ENCODE peak calls at places on chromosomes 12 and 14, in seven cellular contexts. M is PC-3, I is fibroblast of pulmonary artery, C is MCF 10A, E is thyroid gland, S is GM20000, N is ascending aorta. J is an unnamed sample.

GRCh38 chr12:95204141-95204866 is 13.0 kb downstream of the FGD6 start:
- DNase-seq in M (peak; percentile 97), I (peak; percentile 94), C (peak; percentile 100), E (peak; percentile 15), S (no peak), N (peak; percentile 18), J (no peak)

GRCh38 chr12:76820888-76821482 is 57.1 kb downstream of the ZDHHC17 start:
- DNase-seq in M (peak; percentile 58), I (peak; percentile 44), C (peak; percentile 60), E (peak; percentile 27), S (peak; percentile 5), N (no peak), J (no peak)

GRCh38 chr12:81888341-81888740 is 129.2 kb upstream of the PPFIA2 start:
- DNase-seq in M (no peak), I (no peak), C (no peak), E (no peak), S (no peak), N (no peak), J (no peak)

GRCh38 chr14:96635850-96636249 is 133.7 kb downstream of the PAPOLA start:
- DNase-seq in M (peak; percentile 19), I (no peak), C (no peak), E (no peak), S (no peak), N (no peak), J (no peak)

GRCh38 chr14:52827426-52827825 is 36.0 kb upstream of the GNPNAT1 start:
- DNase-seq in M (no peak), I (no peak), C (no peak), E (no peak), S (no peak), N (no peak), J (no peak)

GRCh38 chr12:108614041-108614440 is 16.2 kb upstream of the TMEM119 start:
- DNase-seq in M (no peak), I (no peak), C (no peak), E (no peak), S (no peak), N (no peak), J (no peak)

GRCh38 chr12:51921017-51921725 is 13.9 kb downstream of the ACVRL1 start:
- DNase-seq in M (no peak), I (no peak), C (no peak), E (no peak), S (no peak), N (no peak), J (no peak)

GRCh38 chr14:74014299-74014698 is 4.8 kb downstream of the ENTPD5 start:
- DNase-seq in M (no peak), I (peak; percentile 8), C (peak; percentile 31), E (no peak), S (no peak), N (no peak), J (no peak)

GRCh38 chr12:26274441-26275312 is 79.3 kb downstream of the SSPN start:
- DNase-seq in M (peak; percentile 100), I (peak; percentile 99), C (peak; percentile 99), E (peak; percentile 62), S (peak; percentile 75), N (peak; percentile 78), J (no peak)

GRCh38 chr14:65880507-65880906 is 468.0 kb downstream of the FUT8 start:
- DNase-seq in M (no peak), I (peak; percentile 38), C (no peak), E (no peak), S (no peak), N (no peak), J (no peak)

GRCh38 chr12:85794551-85794950 is 41.7 kb downstream of the RASSF9 start:
- DNase-seq in M (no peak), I (no peak), C (no peak), E (no peak), S (no peak), N (no peak), J (no peak)

GRCh38 chr12:128382946-128383739 is 116.2 kb downstream of the TMEM132C start:
- DNase-seq in M (no peak), I (no peak), C (no peak), E (no peak), S (no peak), N (no peak), J (no peak)

GRCh38 chr12:128388461-128388921 is 121.5 kb downstream of the TMEM132C start:
- DNase-seq in M (no peak), I (peak; percentile 2), C (no peak), E (no peak), S (no peak), N (no peak), J (no peak)

GRCh38 chr12:128385736-128386135 is 118.8 kb downstream of the TMEM132C start:
- DNase-seq in M (no peak), I (no peak), C (no peak), E (no peak), S (no peak), N (no peak), J (no peak)

GRCh38 chr12:128381961-128382360 is 115.0 kb downstream of the TMEM132C start:
- DNase-seq in M (no peak), I (no peak), C (no peak), E (no peak), S (no peak), N (no peak), J (no peak)

DNA sequence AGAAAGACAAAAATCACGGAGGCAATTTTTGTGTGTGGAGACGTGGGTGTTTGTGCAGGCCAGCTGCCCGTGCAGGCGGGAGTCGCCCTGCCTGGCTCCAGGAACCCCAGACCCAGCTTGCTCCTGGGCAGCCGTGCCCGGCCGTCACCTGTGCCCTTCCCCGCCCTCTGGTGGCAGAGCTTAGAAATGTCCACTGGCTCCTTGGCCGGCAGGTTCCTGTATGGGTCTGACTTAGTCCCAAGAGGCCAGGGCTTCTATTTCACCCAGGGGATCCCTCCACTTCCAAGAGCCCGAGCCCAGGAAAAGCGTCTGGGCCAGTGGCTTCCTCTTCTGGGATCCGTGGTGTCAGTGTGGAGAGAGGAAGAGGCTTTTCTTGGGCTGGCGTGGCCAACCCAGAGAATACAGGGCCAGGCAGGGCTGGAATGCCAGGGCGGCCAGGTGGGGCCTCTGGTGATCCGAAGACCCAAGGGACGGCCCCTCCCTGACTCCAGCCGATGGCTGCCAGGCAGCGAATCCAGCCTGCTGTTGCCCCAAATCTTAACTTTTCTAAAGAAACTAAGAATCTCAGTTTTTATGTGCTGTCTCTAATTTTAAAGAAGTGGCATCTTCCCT is 120.9 kb downstream of the TMEM132C start:
- DNase-seq in M (peak; percentile 65), I (no peak), C (no peak), E (no peak), S (peak; percentile 56), N (no peak), J (peak; percentile 26)
- TF ChIP-seq CTCF in M (peak; percentile 77), I (no peak), C (peak; percentile 8), E (peak; percentile 39), S (peak; percentile 61), N (no peak), J (peak; percentile 65)

GRCh38 chr12:87661770-87662402 is 367.3 kb downstream of the C12orf50 start:
- DNase-seq in M (peak; percentile 17), I (no peak), C (no peak), E (no peak), S (no peak), N (no peak), J (no peak)

GRCh38 chr12:87670448-87670847 is 358.8 kb downstream of the C12orf50 start:
- DNase-seq in M (no peak), I (no peak), C (no peak), E (no peak), S (no peak), N (no peak), J (no peak)

GRCh38 chr12:87671757-87672156 is 357.4 kb downstream of the C12orf50 start:
- DNase-seq in M (no peak), I (no peak), C (no peak), E (no peak), S (no peak), N (no peak), J (no peak)

DNA sequence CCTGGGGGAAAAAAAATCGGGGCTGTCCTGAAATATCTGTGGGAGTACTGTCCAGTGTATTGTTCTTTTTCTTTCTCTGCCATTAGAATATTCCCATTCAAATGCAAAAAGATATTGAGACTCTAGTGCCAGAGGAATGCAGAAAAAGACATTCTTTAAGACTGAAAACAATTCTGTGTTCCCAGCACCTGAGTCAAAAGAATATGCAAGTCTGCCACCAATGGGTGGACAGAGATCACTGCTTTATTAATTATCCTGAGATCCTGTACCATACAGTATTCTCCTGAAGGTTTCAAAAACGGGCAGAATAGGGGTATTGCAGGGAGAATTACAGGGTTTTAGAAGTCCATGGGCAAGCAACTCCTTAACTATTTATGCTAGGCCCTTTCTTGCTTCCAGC is 361.8 kb downstream of the C12orf50 start:
- DNase-seq in M (peak; percentile 61), I (peak; percentile 84), C (peak; percentile 55), E (no peak), S (no peak), N (no peak), J (no peak)
- TF ChIP-seq CTCF in M (peak; percentile 70), I (peak; percentile 54), C (peak; percentile 47), E (peak; percentile 47), S (no peak), N (no peak), J (peak; percentile 41)

GRCh38 chr14:58826845-58827686 is 189.3 kb downstream of the DACT1 start:
- DNase-seq in M (peak; percentile 61), I (no peak), C (no peak), E (no peak), S (no peak), N (no peak), J (no peak)
- TF ChIP-seq CTCF in M (peak; percentile 85), I (peak; percentile 28), C (peak; percentile 33), E (no peak), S (no peak), N (no peak), J (peak; percentile 17)

GRCh38 chr14:103382375-103382774 is 2.8 kb upstream of the MARK3 start:
- DNase-seq in M (no peak), I (peak; percentile 77), C (peak; percentile 78), E (no peak), S (no peak), N (no peak), J (no peak)

GRCh38 chr14:103384450-103385152 is 614 bp upstream of the MARK3 start:
- DNase-seq in M (no peak), I (no peak), C (no peak), E (no peak), S (no peak), N (no peak), J (no peak)

GRCh38 chr14:103385994-103386491 is 828 bp downstream of the MARK3 start:
- DNase-seq in M (peak; percentile 17), I (peak; percentile 36), C (peak; percentile 51), E (peak; percentile 79), S (no peak), N (no peak), J (no peak)

GRCh38 chr14:103386632-103387329 is 1.6 kb downstream of the MARK3 start:
- DNase-seq in M (no peak), I (peak; percentile 38), C (no peak), E (no peak), S (no peak), N (no peak), J (no peak)

DNA sequence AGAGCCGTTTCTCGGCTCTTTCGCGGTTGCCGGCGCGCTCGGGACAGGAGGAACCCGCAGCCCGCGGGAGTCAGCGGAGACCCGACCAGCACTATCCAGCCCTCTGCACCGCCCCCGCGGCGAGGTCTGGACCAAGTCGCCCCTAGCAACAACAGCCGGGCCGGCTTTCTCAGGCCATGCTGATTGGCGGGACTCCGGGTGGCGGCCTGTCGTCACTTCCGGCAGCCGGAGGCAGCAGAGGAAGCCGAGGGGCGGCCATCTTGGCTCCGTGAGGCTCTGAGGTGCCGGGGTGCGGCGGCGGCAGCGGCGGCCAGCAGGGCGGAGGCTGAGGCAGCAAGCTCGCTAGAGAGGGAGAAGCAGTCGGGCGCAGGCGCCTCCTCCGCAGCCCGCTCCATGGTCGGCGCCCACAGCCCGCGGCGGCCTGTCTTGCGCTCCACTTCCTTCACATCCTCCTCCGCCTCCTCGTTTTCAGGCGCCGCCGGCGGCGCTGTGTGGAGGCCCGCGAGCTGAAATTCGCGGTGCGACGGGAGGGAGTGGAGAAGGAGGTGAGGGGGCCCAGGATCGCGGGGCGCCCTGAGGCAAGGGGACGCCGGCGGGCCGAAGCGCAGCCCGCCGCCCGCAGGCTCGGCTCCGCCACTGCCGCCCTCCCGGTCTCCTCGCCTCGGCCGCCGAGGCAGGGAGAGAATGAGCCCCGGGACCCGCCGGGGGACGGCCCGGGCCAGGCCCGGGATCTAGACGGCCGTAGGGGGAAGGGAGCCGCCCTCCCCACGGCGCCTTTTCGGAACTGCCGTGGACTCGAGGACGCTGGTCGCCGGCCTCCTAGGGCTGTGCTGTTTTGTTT is at the start of gene MARK3:
- DNase-seq in M (peak; percentile 97), I (peak; percentile 97), C (peak; percentile 95), E (peak; percentile 99), S (peak; percentile 99), N (peak; percentile 95), J (peak; percentile 93)
- TF ChIP-seq CTCF in M (peak; percentile 29), I (no peak), C (no peak), E (peak; percentile 29), S (peak; percentile 4), N (no peak), J (no peak)

J was measured in D721Med.